ENCODE peak calls at places on chromosomes 7 and 10, in four cellular contexts. O is WTC11, R is HEK293T, B is HepG2. Q is an unnamed sample.

GRCh38 chr10:67839957-67840356 is 2.0 kb upstream of the DNAJC12 start:
- DNase-seq in O (no peak), R (no peak), B (no peak), Q (no peak)

GRCh38 chr7:99006739-99007424 is 128.6 kb downstream of the TRRAP start:
- DNase-seq in O (no peak), R (no peak), B (no peak), Q (no peak)

GRCh38 chr7:101861223-101861775 is 43.9 kb downstream of the CUX1 start:
- DNase-seq in O (no peak), R (no peak), B (no peak), Q (no peak)

GRCh38 chr7:73707045-73707631 is 12.3 kb downstream of the STX1A start:
- DNase-seq in O (no peak), R (no peak), B (no peak), Q (no peak)

GRCh38 chr10:70761031-70761601 is 24.1 kb downstream of the TBATA start:
- DNase-seq in O (peak), R (no peak), B (no peak), Q (no peak)

GRCh38 chr10:22321156-22321711 is 335 bp downstream of the BMI1 start:
- DNase-seq in O (peak), R (peak), B (peak), Q (no peak)

GRCh38 chr7:141585592-141586510 is 34.6 kb downstream of the AGK start:
- DNase-seq in O (no peak), R (no peak), B (peak), Q (no peak)

GRCh38 chr10:125149278-125150047 is 10.9 kb downstream of the CTBP2 start:
- DNase-seq in O (no peak), R (no peak), B (no peak), Q (peak)

GRCh38 chr7:137685439-137686164 is 161.2 kb downstream of the DGKI start:
- DNase-seq in O (no peak), R (no peak), B (no peak), Q (no peak)

GRCh38 chr10:5818894-5819293 is 5.7 kb upstream of the GDI2 start:
- DNase-seq in O (no peak), R (no peak), B (no peak), Q (no peak)

GRCh38 chr7:33996899-33997298 is 91.6 kb downstream of the BMPER start:
- DNase-seq in O (no peak), R (no peak), B (no peak), Q (no peak)

GRCh38 chr7:111210996-111211395 is 120.1 kb downstream of the LRRN3 start:
- DNase-seq in O (no peak), R (no peak), B (no peak), Q (no peak)

GRCh38 chr10:122548699-122549098 is 11.9 kb upstream of the DMBT1 start:
- DNase-seq in O (no peak), R (no peak), B (no peak), Q (no peak)

GRCh38 chr10:119401671-119402395 is 140.7 kb downstream of the RGS10 start:
- DNase-seq in O (no peak), R (no peak), B (peak), Q (peak)

GRCh38 chr10:224571-224970 is 89.3 kb downstream of the ZMYND11 start:
- DNase-seq in O (no peak), R (no peak), B (no peak), Q (no peak)

GRCh38 chr7:126057979-126058378 is 1128.4 kb upstream of the POT1 start:
- DNase-seq in O (no peak), R (no peak), B (no peak), Q (no peak)

GRCh38 chr10:70477661-70478162 is 855 bp upstream of the PALD1 start:
- DNase-seq in O (no peak), R (no peak), B (peak), Q (peak)

GRCh38 chr10:75402486-75403143 is 1.1 kb upstream of the ZNF503 start:
- DNase-seq in O (peak), R (no peak), B (no peak), Q (no peak)

GRCh38 chr10:133459454-133460207 is 5.9 kb downstream of the SCART1 start:
- DNase-seq in O (no peak), R (no peak), B (no peak), Q (no peak)

GRCh38 chr7:106059556-106059955 is 52.6 kb downstream of the SYPL1 start:
- DNase-seq in O (no peak), R (no peak), B (no peak), Q (no peak)

GRCh38 chr7:43298617-43299016 is 186.2 kb downstream of the HECW1 start:
- DNase-seq in O (no peak), R (no peak), B (no peak), Q (no peak)

GRCh38 chr7:123191132-123191531 is 8.6 kb downstream of the SLC13A1 start:
- DNase-seq in O (no peak), R (no peak), B (peak), Q (no peak)

GRCh38 chr10:42753126-42753506 is 29.5 kb upstream of the BMS1 start:
- DNase-seq in O (peak), R (peak), B (no peak), Q (peak)

GRCh38 chr10:18532881-18533535 is 118.4 kb downstream of the NSUN6 start:
- DNase-seq in O (no peak), R (no peak), B (no peak), Q (no peak)

GRCh38 chr10:78215645-78216044 is 182.0 kb downstream of the RPS24 start:
- DNase-seq in O (no peak), R (no peak), B (no peak), Q (no peak)

GRCh38 chr7:29892231-29892630 is 85.9 kb downstream of the WIPF3 start:
- DNase-seq in O (no peak), R (no peak), B (no peak), Q (peak)

GRCh38 chr7:12646139-12646538 is 41.3 kb upstream of the ARL4A start:
- DNase-seq in O (no peak), R (no peak), B (peak), Q (no peak)

GRCh38 chr10:8053446-8054242 is 844 bp upstream of the GATA3 start:
- DNase-seq in O (peak), R (peak), B (no peak), Q (peak)

GRCh38 chr10:7915923-7916322 is 97.6 kb downstream of the TAF3 start:
- DNase-seq in O (no peak), R (no peak), B (no peak), Q (no peak)

GRCh38 chr7:6258440-6259182 is 13.8 kb downstream of the CYTH3 start:
- DNase-seq in O (no peak), R (no peak), B (no peak), Q (no peak)

DNA sequence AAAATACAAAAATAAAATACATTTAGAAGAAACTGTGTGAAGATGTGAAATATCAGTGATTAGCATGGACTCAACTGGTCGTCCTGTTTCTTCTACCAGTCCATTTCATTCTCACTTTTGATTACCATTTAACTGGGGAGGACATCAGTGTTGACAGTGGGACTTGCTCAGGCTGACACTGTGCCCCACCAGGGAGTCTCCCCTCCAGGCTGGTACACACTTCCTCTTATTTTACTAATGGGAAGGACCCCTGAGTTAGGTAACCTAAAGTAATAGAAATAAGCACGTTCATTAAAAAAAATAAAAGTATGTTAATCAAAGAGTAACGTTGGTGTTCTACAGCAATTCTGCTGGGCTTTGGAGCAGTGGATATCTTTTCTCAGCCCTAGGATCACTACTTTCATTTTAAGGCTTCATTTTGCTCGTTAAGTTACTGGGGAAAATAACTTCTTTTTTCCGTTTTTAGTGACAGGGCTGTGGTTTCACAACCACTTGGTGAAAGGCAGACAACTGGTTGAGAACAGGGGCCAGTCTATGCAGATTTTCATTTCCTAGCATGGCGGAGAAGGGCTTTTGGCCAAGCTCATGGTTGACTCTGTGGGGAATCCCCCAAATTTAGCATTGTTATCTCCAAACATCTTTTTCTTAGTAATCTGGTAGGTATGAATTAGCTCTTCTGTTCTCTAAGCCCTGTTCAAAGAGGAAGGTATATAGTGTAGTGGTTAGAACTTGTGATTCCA is 2.1 kb downstream of the SNX10 start:
- DNase-seq in O (no peak), R (no peak), B (no peak), Q (no peak)
- TF ChIP-seq ELF4 in O (no peak), R (no peak), B (no peak), Q (no peak)

DNA sequence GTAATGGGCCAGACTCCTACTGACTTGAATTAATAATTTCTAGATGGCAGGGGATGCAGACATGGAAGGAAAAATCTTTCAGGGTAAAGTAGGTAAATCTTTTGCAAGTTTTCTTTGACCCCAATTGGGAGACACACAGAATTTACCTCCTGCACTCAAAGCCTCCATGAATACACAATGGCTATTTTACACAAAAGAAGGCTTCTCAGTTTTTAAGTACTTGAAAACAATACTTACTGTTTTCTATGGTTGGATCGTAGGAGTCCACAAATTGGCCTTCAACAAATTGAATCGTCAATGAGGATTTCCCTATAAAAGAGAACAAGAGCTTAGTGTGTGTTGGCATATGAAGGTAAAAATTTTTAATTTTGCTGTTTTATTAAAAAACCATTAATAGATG is 29.0 kb downstream of the RHEB start:
- DNase-seq in O (no peak), R (no peak), B (no peak), Q (no peak)
- TF ChIP-seq ELF4 in O (no peak), R (no peak), B (no peak), Q (no peak)

GRCh38 chr7:20260219-20260618 is 43.0 kb upstream of the MACC1 start:
- DNase-seq in O (no peak), R (no peak), B (no peak), Q (no peak)

GRCh38 chr7:20268832-20269231 is 51.6 kb upstream of the MACC1 start:
- DNase-seq in O (no peak), R (no peak), B (no peak), Q (no peak)

GRCh38 chr7:20267482-20267881 is 50.3 kb upstream of the MACC1 start:
- DNase-seq in O (peak), R (no peak), B (no peak), Q (no peak)

GRCh38 chr7:20269726-20270125 is 52.5 kb upstream of the MACC1 start:
- DNase-seq in O (no peak), R (no peak), B (no peak), Q (no peak)

GRCh38 chr7:20264623-20265022 is 47.4 kb upstream of the MACC1 start:
- DNase-seq in O (no peak), R (no peak), B (no peak), Q (no peak)
- TF ChIP-seq ELF4 in O (no peak), R (no peak), B (no peak), Q (no peak)

GRCh38 chr7:37730489-37730888 is 46.9 kb downstream of the GPR141 start:
- DNase-seq in O (no peak), R (no peak), B (no peak), Q (no peak)

GRCh38 chr7:37728747-37729146 is 45.2 kb downstream of the GPR141 start:
- DNase-seq in O (no peak), R (no peak), B (no peak), Q (no peak)

GRCh38 chr7:37729160-37729559 is 45.6 kb downstream of the GPR141 start:
- DNase-seq in O (no peak), R (no peak), B (no peak), Q (no peak)

GRCh38 chr7:37732880-37733279 is 49.3 kb downstream of the GPR141 start:
- DNase-seq in O (no peak), R (no peak), B (no peak), Q (no peak)

DNA sequence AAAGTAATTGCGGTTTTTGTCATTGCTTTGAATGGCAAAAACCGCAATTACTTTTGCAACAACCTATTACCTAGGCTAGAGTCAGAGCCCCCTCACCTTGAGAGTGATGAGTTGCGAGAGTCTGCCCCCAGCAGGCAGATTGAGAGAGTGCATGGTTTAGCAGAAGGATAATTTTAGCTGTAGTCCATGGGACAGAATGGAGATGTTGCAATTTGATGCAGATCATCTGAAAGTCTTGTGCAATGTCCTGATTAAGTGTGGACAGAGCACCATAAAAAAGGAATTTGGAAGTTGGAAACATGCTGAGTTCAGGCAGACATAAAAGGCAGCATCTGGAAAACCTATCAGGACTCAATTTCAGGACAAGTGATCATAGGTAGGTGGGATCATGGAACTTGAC is 48.7 kb downstream of the GPR141 start:
- DNase-seq in O (peak), R (peak), B (peak), Q (peak)
- TF ChIP-seq ELF4 in O (no peak), R (peak), B (no peak), Q (no peak)